ENCODE peak calls at places on chromosomes 6 and 20, in four cellular contexts. One of them, this sample, is unnamed.

GRCh38 chr6:25769983-25770382 is 15.4 kb downstream of the SLC17A4 start:
- DNase-seq in heart right ventricle: no peak
- DNase-seq in cardiac muscle cell: no peak
- DNase-seq in AG09319: no peak
- DNase-seq in this sample: no peak

GRCh38 chr6:786946-787763 is 94.2 kb upstream of the EXOC2 start:
- DNase-seq in heart right ventricle: no peak
- DNase-seq in cardiac muscle cell: peak
- DNase-seq in AG09319: no peak
- DNase-seq in this sample: no peak

GRCh38 chr6:164322533-164322932 is 908.0 kb downstream of the QKI start:
- DNase-seq in heart right ventricle: no peak
- DNase-seq in cardiac muscle cell: no peak
- DNase-seq in AG09319: no peak
- DNase-seq in this sample: peak

GRCh38 chr20:1830240-1830639 is 65.0 kb upstream of the SIRPA start:
- DNase-seq in heart right ventricle: peak
- DNase-seq in cardiac muscle cell: peak
- DNase-seq in AG09319: peak
- DNase-seq in this sample: peak

GRCh38 chr20:40741507-40742106 is 52.6 kb upstream of the MAFB start:
- DNase-seq in heart right ventricle: peak
- DNase-seq in cardiac muscle cell: peak
- DNase-seq in AG09319: peak
- DNase-seq in this sample: no peak

GRCh38 chr20:50481741-50482140 is 28.4 kb upstream of the PTPN1 start:
- DNase-seq in heart right ventricle: no peak
- DNase-seq in cardiac muscle cell: no peak
- DNase-seq in AG09319: no peak
- DNase-seq in this sample: no peak

GRCh38 chr6:69935079-69935478 is 68.7 kb downstream of the COL19A1 start:
- DNase-seq in heart right ventricle: no peak
- DNase-seq in cardiac muscle cell: no peak
- DNase-seq in AG09319: no peak
- DNase-seq in this sample: no peak

GRCh38 chr6:135665935-135666334 is 168.4 kb upstream of the AHI1 start:
- DNase-seq in heart right ventricle: no peak
- DNase-seq in cardiac muscle cell: no peak
- DNase-seq in AG09319: no peak
- DNase-seq in this sample: no peak

GRCh38 chr6:135144678-135145508 is 36.2 kb upstream of the MYB start:
- DNase-seq in heart right ventricle: no peak
- DNase-seq in cardiac muscle cell: peak
- DNase-seq in AG09319: no peak
- DNase-seq in this sample: no peak

GRCh38 chr6:106666290-106667021 is 37.1 kb downstream of the QRSL1 start:
- DNase-seq in heart right ventricle: no peak
- DNase-seq in cardiac muscle cell: no peak
- DNase-seq in AG09319: no peak
- DNase-seq in this sample: no peak

GRCh38 chr20:63972312-63973159 is 2.8 kb upstream of the ZNF512B start:
- DNase-seq in heart right ventricle: peak
- DNase-seq in cardiac muscle cell: no peak
- DNase-seq in AG09319: no peak
- DNase-seq in this sample: no peak

GRCh38 chr20:49510562-49511117 is 28.2 kb upstream of the KCNB1 start:
- DNase-seq in heart right ventricle: peak
- DNase-seq in cardiac muscle cell: no peak
- DNase-seq in AG09319: peak
- DNase-seq in this sample: peak

GRCh38 chr20:58237318-58238182 is 9.1 kb upstream of the ANKRD60 start:
- DNase-seq in heart right ventricle: no peak
- DNase-seq in cardiac muscle cell: no peak
- DNase-seq in AG09319: no peak
- DNase-seq in this sample: peak

GRCh38 chr6:131683479-131683878 is 17.7 kb downstream of the OR2A4 start:
- DNase-seq in heart right ventricle: no peak
- DNase-seq in cardiac muscle cell: no peak
- DNase-seq in AG09319: no peak
- DNase-seq in this sample: no peak

GRCh38 chr20:1899169-1899525 is 3.9 kb downstream of the SIRPA start:
- DNase-seq in heart right ventricle: no peak
- DNase-seq in cardiac muscle cell: no peak
- DNase-seq in AG09319: no peak
- DNase-seq in this sample: no peak

GRCh38 chr6:156808287-156808686 is 31.1 kb downstream of the ARID1B start:
- DNase-seq in heart right ventricle: no peak
- DNase-seq in cardiac muscle cell: peak
- DNase-seq in AG09319: no peak
- DNase-seq in this sample: no peak

GRCh38 chr6:42745083-42745637 is 743 bp downstream of the TBCC start:
- DNase-seq in heart right ventricle: peak
- DNase-seq in cardiac muscle cell: peak
- DNase-seq in AG09319: no peak
- DNase-seq in this sample: no peak

GRCh38 chr6:33901822-33902816 is 98.3 kb upstream of the MLN start:
- DNase-seq in heart right ventricle: no peak
- DNase-seq in cardiac muscle cell: no peak
- DNase-seq in AG09319: no peak
- DNase-seq in this sample: no peak

GRCh38 chr6:156984178-156984738 is 207.1 kb downstream of the ARID1B start:
- DNase-seq in heart right ventricle: no peak
- DNase-seq in cardiac muscle cell: no peak
- DNase-seq in AG09319: no peak
- DNase-seq in this sample: no peak

GRCh38 chr20:16666272-16666671 is 63.6 kb upstream of the SNRPB2 start:
- DNase-seq in heart right ventricle: no peak
- DNase-seq in cardiac muscle cell: no peak
- DNase-seq in AG09319: no peak
- DNase-seq in this sample: no peak
- TF ChIP-seq CTCF in heart right ventricle: no peak
- TF ChIP-seq CTCF in cardiac muscle cell: no peak
- TF ChIP-seq CTCF in AG09319: no peak
- TF ChIP-seq CTCF in this sample: no peak

GRCh38 chr20:11255455-11255854 is 581.7 kb upstream of the JAG1 start:
- DNase-seq in heart right ventricle: no peak
- DNase-seq in cardiac muscle cell: no peak
- DNase-seq in AG09319: no peak
- DNase-seq in this sample: no peak
- TF ChIP-seq CTCF in heart right ventricle: no peak
- TF ChIP-seq CTCF in cardiac muscle cell: no peak
- TF ChIP-seq CTCF in AG09319: no peak
- TF ChIP-seq CTCF in this sample: no peak

DNA sequence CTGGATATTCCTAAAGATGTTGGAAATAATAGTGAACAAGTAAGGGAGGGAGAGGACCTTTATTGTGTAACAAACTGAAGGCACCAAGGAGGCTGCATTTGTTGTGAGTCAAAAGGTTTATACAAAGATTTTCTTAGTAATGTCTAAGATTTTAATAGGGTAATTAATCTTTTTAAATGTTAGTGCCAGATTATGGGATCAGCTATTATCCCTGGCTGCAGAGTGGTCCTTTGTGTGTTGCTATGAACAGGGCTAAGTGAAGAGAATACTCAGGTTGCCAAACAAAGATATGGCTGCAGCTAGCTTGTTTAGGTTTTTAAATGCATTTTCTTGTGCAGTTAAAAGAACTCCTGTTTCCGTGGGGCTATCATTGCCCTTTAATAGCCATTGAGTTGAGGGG is 226.4 kb downstream of the RNF144B start:
- DNase-seq in heart right ventricle: no peak
- DNase-seq in cardiac muscle cell: no peak
- DNase-seq in AG09319: no peak
- DNase-seq in this sample: no peak
- TF ChIP-seq CTCF in heart right ventricle: no peak
- TF ChIP-seq CTCF in cardiac muscle cell: no peak
- TF ChIP-seq CTCF in AG09319: no peak
- TF ChIP-seq CTCF in this sample: no peak

DNA sequence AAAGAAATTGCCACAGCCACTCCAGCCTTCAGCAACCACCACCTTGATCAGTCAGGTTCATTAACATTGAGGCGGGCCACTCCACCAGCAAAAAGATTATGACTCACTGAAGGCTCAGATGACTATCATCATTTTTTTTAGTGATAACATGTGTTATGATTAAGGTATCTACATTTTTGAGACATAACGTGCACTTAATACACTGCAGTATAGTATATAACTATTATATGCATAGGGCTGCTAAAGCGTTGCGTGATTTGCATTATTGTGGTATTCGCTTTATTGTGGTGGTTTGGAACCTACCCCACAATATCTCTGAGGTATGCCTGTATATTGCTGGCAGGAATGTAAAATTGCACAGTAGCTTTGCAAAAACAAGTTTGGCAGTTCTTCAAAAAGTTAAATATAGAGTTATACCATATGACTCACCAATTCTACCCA is 6.8 kb upstream of the RIPK1 start:
- DNase-seq in heart right ventricle: no peak
- DNase-seq in cardiac muscle cell: no peak
- DNase-seq in AG09319: no peak
- DNase-seq in this sample: no peak
- TF ChIP-seq CTCF in heart right ventricle: no peak
- TF ChIP-seq CTCF in cardiac muscle cell: peak
- TF ChIP-seq CTCF in AG09319: no peak
- TF ChIP-seq CTCF in this sample: peak